ENCODE peak calls at places on chromosomes 4 and X, in five cellular contexts. A, V, E, T and G are unnamed samples.

GRCh38 chr4:151031831-151032605 is 16.9 kb upstream of the LRBA start:
- DNase-seq in V (no peak), E (no peak), A (no peak), T (peak), G (no peak)

GRCh38 chrX:70029790-70030189 is 19.9 kb downstream of the AWAT2 start:
- DNase-seq in E (no peak), T (no peak), A (no peak), V (peak), G (no peak)

GRCh38 chrX:112694811-112695210 is 15.1 kb upstream of the LHFPL1 start:
- DNase-seq in E (no peak), V (no peak), A (no peak), T (no peak), G (no peak)

GRCh38 chr4:51909236-51909703 is 66.3 kb downstream of the DCUN1D4 start:
- DNase-seq in V (no peak), E (no peak), T (no peak), A (peak), G (no peak)

GRCh38 chr4:165711912-165712311 is 161.1 kb upstream of the TLL1 start:
- DNase-seq in V (no peak), A (no peak), T (no peak), E (no peak), G (no peak)

GRCh38 chr4:8227201-8227770 is 28.2 kb downstream of the SH3TC1 start:
- DNase-seq in T (no peak), V (no peak), A (no peak), E (no peak), G (no peak)

GRCh38 chr4:120000591-120001296 is 65.9 kb downstream of the MAD2L1 start:
- DNase-seq in E (no peak), T (no peak), V (no peak), A (no peak), G (no peak)

GRCh38 chrX:22627576-22627975 is 354.9 kb downstream of the CBLL2 start:
- DNase-seq in A (no peak), T (no peak), V (no peak), E (no peak), G (no peak)

GRCh38 chr4:13982008-13982407 is 354.5 kb upstream of the BOD1L1 start:
- DNase-seq in V (no peak), T (no peak), A (no peak), E (no peak), G (no peak)

GRCh38 chr4:115675721-115676120 is 562.3 kb upstream of the NDST4 start:
- DNase-seq in T (no peak), E (no peak), V (no peak), A (no peak), G (no peak)

GRCh38 chrX:53048169-53049126 is at the start of gene GPR173:
- DNase-seq in E (peak), T (peak), V (peak), A (no peak), G (peak)

GRCh38 chrX:53421772-53422090 is 723 bp downstream of the SMC1A start:
- DNase-seq in V (no peak), T (no peak), A (no peak), E (no peak), G (no peak)

GRCh38 chrX:55710701-55711100 is 6.8 kb upstream of the RRAGB start:
- DNase-seq in V (no peak), T (peak), E (peak), A (peak), G (no peak)

GRCh38 chrX:136192839-136193414 is 45.6 kb downstream of the FHL1 start:
- DNase-seq in A (no peak), T (peak), E (no peak), V (no peak), G (no peak)

GRCh38 chrX:19852014-19853005 is 35.1 kb downstream of the SH3KBP1 start:
- DNase-seq in T (peak), E (no peak), A (no peak), V (no peak), G (no peak)

GRCh38 chr4:31192372-31192771 is 472.2 kb downstream of the PCDH7 start:
- DNase-seq in V (no peak), T (no peak), A (no peak), E (no peak), G (no peak)

GRCh38 chrX:87808576-87809243 is 291.1 kb downstream of the KLHL4 start:
- DNase-seq in V (no peak), E (no peak), T (no peak), A (no peak), G (no peak)

GRCh38 chr4:56981795-56982201 is 3.1 kb downstream of the POLR2B start:
- DNase-seq in A (no peak), V (no peak), E (no peak), T (peak), G (no peak)

DNA sequence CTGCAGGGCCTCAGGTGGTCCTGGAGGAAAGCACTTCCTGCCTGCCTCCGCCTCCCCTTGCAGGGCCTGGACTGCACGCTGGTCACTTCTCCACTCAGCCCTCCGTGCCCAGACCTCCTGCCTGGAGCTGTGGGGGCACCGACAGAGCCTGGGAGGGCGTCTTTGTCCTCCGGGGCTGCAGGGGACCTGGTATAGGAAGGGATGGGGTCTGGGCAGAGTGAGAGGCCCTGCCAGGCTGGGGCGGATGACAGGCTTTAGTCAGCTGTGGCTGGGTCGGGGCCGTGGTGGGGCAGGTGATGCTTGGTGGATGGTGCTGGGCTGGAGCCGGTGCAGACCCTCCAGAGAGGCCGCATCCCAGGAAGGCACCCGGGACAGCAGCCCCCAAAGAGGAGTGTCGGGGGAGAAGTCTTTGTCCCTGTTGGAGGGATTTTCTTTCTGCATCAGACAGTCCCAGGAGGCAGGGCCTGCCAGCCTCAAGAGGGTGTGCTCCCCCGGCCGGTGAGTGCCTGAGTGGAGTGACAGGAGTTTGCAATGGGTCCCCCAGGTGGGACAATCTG is 1.3 kb downstream of the DOK7 start:
- DNase-seq in T (no peak), V (no peak), A (no peak), E (no peak), G (no peak)
- H3K4me3 ChIP-seq in T (no peak), V (no peak), A (no peak), E (no peak), G (no peak)

GRCh38 chrX:27555514-27555913 is 34.6 kb upstream of the DCAF8L2 start:
- DNase-seq in E (no peak), A (no peak), V (no peak), T (peak), G (no peak)
- TF ChIP-seq CTCF in E (no peak), A (peak), V (peak), T (peak), G (no peak)

GRCh38 chr4:159290321-159291030 is 187.6 kb downstream of the RAPGEF2 start:
- DNase-seq in V (no peak), A (no peak), E (no peak), T (peak), G (no peak)
- H3K27ac ChIP-seq in V (no peak), A (no peak), E (no peak), T (no peak), G (no peak)

GRCh38 chrX:21374994-21375794 is 976 bp downstream of the CNKSR2 start:
- DNase-seq in A (no peak), V (peak), T (no peak), E (no peak), G (no peak)

GRCh38 chrX:21374163-21374993 is at the start of gene CNKSR2:
- DNase-seq in A (peak), V (peak), T (peak), E (no peak), G (peak)

GRCh38 chrX:21373637-21374162 is 518 bp upstream of the CNKSR2 start:
- DNase-seq in V (peak), T (no peak), E (no peak), A (peak), G (no peak)

GRCh38 chrX:21375795-21376069 is 1.5 kb downstream of the CNKSR2 start:
- DNase-seq in T (no peak), E (no peak), V (no peak), A (no peak), G (no peak)

DNA sequence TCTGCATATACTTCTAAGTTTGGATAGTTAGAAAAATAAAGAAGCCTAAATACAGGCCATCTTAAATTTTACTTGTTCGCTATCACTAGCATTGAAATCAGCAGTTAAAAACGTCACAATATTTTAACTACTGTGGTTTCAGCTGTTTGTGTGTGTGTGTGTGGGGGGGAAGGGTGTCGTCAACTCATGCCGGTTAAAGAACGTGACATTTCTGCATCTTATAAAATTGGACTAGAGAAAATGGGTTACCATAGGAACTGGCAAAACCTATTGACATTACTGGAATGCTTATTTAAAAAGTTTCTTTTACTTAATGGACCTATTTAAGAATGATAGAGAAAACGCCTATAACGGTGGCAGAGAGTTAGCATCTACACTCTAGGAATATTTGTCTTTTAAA is 1.2 kb upstream of the CNKSR2 start:
- DNase-seq in E (no peak), A (no peak), V (no peak), T (no peak), G (no peak)
- H3K4me3 ChIP-seq in E (no peak), A (no peak), V (no peak), T (no peak), G (no peak)

GRCh38 chrX:50903387-50904027 is 7.0 kb upstream of the BMP15 start:
- DNase-seq in T (peak), V (peak), A (no peak), E (no peak), G (no peak)

GRCh38 chrX:50910685-50911176 is at the start of gene BMP15:
- DNase-seq in V (no peak), A (no peak), E (peak), T (no peak), G (no peak)

GRCh38 chrX:50905334-50905733 is 5.2 kb upstream of the BMP15 start:
- DNase-seq in E (no peak), A (no peak), T (peak), V (no peak), G (no peak)
- TF ChIP-seq CTCF in E (no peak), A (no peak), T (peak), V (peak), G (no peak)

GRCh38 chr4:76219299-76220055 is 5.9 kb upstream of the SCARB2 start:
- DNase-seq in V (no peak), T (peak), E (no peak), A (no peak), G (peak)

GRCh38 chr4:76216521-76216920 is 2.9 kb upstream of the SCARB2 start:
- DNase-seq in A (no peak), T (no peak), V (no peak), E (no peak), G (no peak)

GRCh38 chr4:76215120-76215519 is 1.5 kb upstream of the SCARB2 start:
- DNase-seq in E (no peak), T (peak), V (no peak), A (no peak), G (no peak)

GRCh38 chr4:76214269-76214628 is 625 bp upstream of the SCARB2 start:
- DNase-seq in E (no peak), V (no peak), A (no peak), T (peak), G (no peak)

GRCh38 chr4:76216975-76217814 is 3.6 kb upstream of the SCARB2 start:
- DNase-seq in T (peak), A (no peak), E (no peak), V (no peak), G (no peak)
- H3K27ac ChIP-seq in T (no peak), A (peak), E (no peak), V (peak), G (no peak)

GRCh38 chrX:28586291-28586690 is 955 bp upstream of the IL1RAPL1 start:
- DNase-seq in V (no peak), T (peak), A (no peak), E (no peak), G (no peak)

GRCh38 chrX:28589048-28589447 is 1.8 kb downstream of the IL1RAPL1 start:
- DNase-seq in V (no peak), T (no peak), A (no peak), E (no peak), G (no peak)

GRCh38 chrX:28584025-28584424 is 3.2 kb upstream of the IL1RAPL1 start:
- DNase-seq in T (no peak), V (no peak), A (no peak), E (no peak), G (no peak)

GRCh38 chrX:28585767-28586166 is 1.5 kb upstream of the IL1RAPL1 start:
- DNase-seq in A (no peak), T (no peak), V (no peak), E (no peak), G (no peak)

DNA sequence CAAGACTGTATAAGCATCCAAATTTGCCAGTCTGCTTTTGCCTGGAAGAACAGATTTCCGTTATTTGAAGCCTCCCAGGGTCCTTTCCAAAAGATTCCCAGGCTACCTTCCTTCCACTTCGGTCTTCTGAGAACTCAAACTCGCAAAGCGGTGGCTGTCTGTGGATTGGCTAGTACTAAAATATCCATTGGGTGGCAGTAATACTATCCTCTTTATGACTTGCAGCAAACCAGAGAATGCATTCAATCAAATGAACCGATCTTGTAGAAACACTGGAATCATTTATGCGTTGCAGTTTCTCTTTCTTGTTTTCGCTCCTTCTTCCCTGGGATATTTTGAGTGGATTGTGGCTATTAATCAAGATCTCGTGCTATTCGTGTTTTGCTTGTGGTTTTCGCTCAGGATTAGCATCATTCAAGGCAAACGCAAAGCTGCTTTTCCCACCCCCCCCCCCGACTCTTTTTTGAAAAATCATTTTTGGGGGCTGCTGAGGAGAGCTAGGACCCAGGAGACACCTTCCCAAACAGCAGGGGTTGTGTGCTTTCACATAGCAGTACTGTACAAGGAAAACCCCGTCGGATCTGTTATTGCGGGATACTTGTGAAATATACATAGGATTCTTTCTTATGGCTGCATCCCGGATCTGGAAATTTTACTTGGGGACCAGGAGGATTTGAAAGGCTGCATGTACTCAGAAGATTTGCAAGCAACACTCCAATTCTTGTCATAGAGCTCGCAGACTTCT is at the start of gene IL1RAPL1:
- DNase-seq in V (peak), T (peak), E (no peak), A (no peak), G (no peak)
- H3K4me3 ChIP-seq in V (peak), T (peak), E (peak), A (no peak), G (peak)

DNA sequence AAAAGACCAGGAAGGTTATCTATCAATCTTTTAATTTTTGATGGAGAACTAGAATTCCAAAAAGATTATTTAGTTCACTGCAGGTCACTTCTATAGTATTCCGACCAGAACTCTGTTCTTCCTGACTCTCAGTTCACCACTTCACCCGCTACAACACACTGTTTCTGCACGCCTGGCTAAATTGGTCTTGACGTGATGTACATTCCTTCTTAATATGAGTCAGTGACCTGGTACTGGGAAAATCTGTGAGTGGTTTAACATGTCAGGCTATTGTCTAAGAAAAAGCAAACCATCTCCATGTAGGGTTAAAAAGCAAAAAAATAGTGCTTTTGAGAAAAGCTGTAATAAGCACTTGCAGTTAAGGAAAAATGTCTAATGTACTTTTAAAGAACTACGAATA is 120.4 kb downstream of the NDST3 start:
- DNase-seq in A (no peak), T (no peak), V (no peak), E (no peak), G (no peak)
- TF ChIP-seq CTCF in A (no peak), T (no peak), V (no peak), E (no peak), G (no peak)

GRCh38 chr4:40179360-40179759 is 17.5 kb upstream of the RHOH start:
- DNase-seq in E (no peak), A (no peak), T (no peak), V (no peak), G (no peak)
- H3K27ac ChIP-seq in E (no peak), A (no peak), T (no peak), V (no peak), G (no peak)